ENCODE peak calls at places on chromosomes 7 and 10, in seven cellular contexts. P is ascending aorta, W is Peyer's patch, Q is right atrium auricular region, D is adrenal gland, L is prostate gland, Z is H9. T is an unnamed sample.

GRCh38 chr10:35495521-35496238 is 109.5 kb upstream of the GJD4 start:
- DNase-seq in D (no peak), W (peak), Z (no peak), L (no peak), Q (no peak), P (no peak), T (no peak)

GRCh38 chr10:42111076-42111475 is 527.3 kb downstream of the ZNF33B start:
- DNase-seq in D (no peak), W (no peak), Q (no peak), P (no peak), L (no peak), Z (no peak), T (no peak)

GRCh38 chr10:58209669-58210068 is 58.0 kb downstream of the IPMK start:
- DNase-seq in L (no peak), D (peak), W (no peak), P (no peak), Z (no peak), Q (no peak), T (no peak)

GRCh38 chr10:98107644-98108430 is 26.6 kb upstream of the R3HCC1L start:
- DNase-seq in L (no peak), W (no peak), Q (no peak), D (no peak), Z (peak), P (no peak), T (no peak)

GRCh38 chr10:103915794-103916193 is 2.2 kb downstream of the STN1 start:
- DNase-seq in Z (no peak), D (no peak), W (peak), P (no peak), Q (no peak), L (no peak), T (no peak)

GRCh38 chr10:112616647-112617046 is 169.6 kb downstream of the VTI1A start:
- DNase-seq in Q (no peak), L (no peak), D (no peak), P (no peak), Z (no peak), W (no peak), T (no peak)

GRCh38 chr7:108201766-108202165 is 71.6 kb upstream of the LAMB4 start:
- DNase-seq in Q (no peak), D (no peak), Z (no peak), P (no peak), W (no peak), L (no peak), T (no peak)

GRCh38 chr10:3067045-3067858 is at the start of gene PFKP:
- DNase-seq in P (peak), W (peak), Q (no peak), D (no peak), Z (peak), L (peak), T (no peak)

GRCh38 chr7:93920496-93921189 is 892 bp upstream of the GNG11 start:
- DNase-seq in Z (no peak), W (no peak), Q (no peak), P (no peak), L (no peak), D (no peak), T (no peak)

GRCh38 chr7:78019457-78020130 is 221.0 kb downstream of the PHTF2 start:
- DNase-seq in D (peak), P (peak), Q (peak), W (peak), Z (peak), L (peak), T (peak)

GRCh38 chr10:132799856-132800255 is 13.9 kb upstream of the NKX6-2 start:
- DNase-seq in Q (no peak), P (no peak), Z (no peak), W (no peak), L (no peak), D (no peak), T (no peak)

GRCh38 chr10:93436577-93436976 is 45.6 kb downstream of the MYOF start:
- DNase-seq in W (no peak), Z (no peak), D (peak), L (no peak), Q (peak), P (peak), T (no peak)

GRCh38 chr10:16271571-16271970 is 165.2 kb upstream of the PTER start:
- DNase-seq in Q (no peak), Z (no peak), D (no peak), W (no peak), L (no peak), P (no peak), T (no peak)

GRCh38 chr10:131437556-131438465 is 126.3 kb upstream of the TCERG1L start:
- DNase-seq in Z (no peak), D (no peak), P (no peak), W (no peak), L (no peak), Q (no peak), T (no peak)

GRCh38 chr7:155646669-155647068 is 2.2 kb downstream of the RBM33 start:
- DNase-seq in W (no peak), P (no peak), Q (no peak), L (no peak), Z (no peak), D (no peak), T (no peak)

GRCh38 chr10:7085913-7086589 is 324.8 kb downstream of the SFMBT2 start:
- DNase-seq in Z (peak), L (no peak), W (no peak), Q (no peak), D (peak), P (no peak), T (no peak)

GRCh38 chr7:44727346-44728262 is 21.0 kb upstream of the ZMIZ2 start:
- DNase-seq in D (no peak), L (no peak), Z (no peak), W (no peak), P (no peak), Q (peak), T (no peak)

GRCh38 chr7:152430857-152431256 is 4.9 kb downstream of the KMT2C start:
- DNase-seq in D (no peak), L (no peak), Q (no peak), Z (no peak), W (no peak), P (no peak), T (no peak)

GRCh38 chr10:62582098-62582705 is 208.0 kb downstream of the ZNF365 start:
- DNase-seq in Z (no peak), L (no peak), P (no peak), W (no peak), Q (no peak), D (no peak), T (no peak)

GRCh38 chr10:29926649-29927048 is 132.7 kb downstream of the JCAD start:
- DNase-seq in Z (no peak), Q (no peak), P (no peak), W (no peak), L (no peak), D (no peak), T (no peak)

GRCh38 chr7:66145404-66145843 is 30.8 kb downstream of the CRCP start:
- DNase-seq in D (peak), P (no peak), L (no peak), Q (peak), W (peak), Z (no peak), T (no peak)

GRCh38 chr7:98943336-98943735 is 65.0 kb downstream of the TRRAP start:
- DNase-seq in D (no peak), W (no peak), L (no peak), Q (no peak), P (no peak), Z (no peak), T (no peak)

GRCh38 chr7:29988391-29989256 is 977 bp downstream of the SCRN1 start:
- DNase-seq in D (peak), P (peak), Q (no peak), Z (peak), L (no peak), W (peak), T (peak)

GRCh38 chr7:111229951-111230350 is 139.0 kb downstream of the LRRN3 start:
- DNase-seq in D (no peak), P (no peak), L (no peak), Z (no peak), W (no peak), Q (no peak), T (no peak)

GRCh38 chr7:74407958-74408357 is 45.7 kb upstream of the GTF2IRD1 start:
- DNase-seq in P (no peak), Q (no peak), Z (no peak), D (no peak), L (no peak), W (no peak), T (no peak)

GRCh38 chr7:102208826-102209225 is 77.8 kb upstream of the SH2B2 start:
- DNase-seq in L (no peak), P (no peak), Z (no peak), W (no peak), Q (no peak), D (no peak), T (no peak)

GRCh38 chr7:38335123-38335489 is 61.7 kb upstream of the TARP start:
- DNase-seq in L (no peak), W (peak), Q (no peak), Z (no peak), P (no peak), D (no peak), T (no peak)

GRCh38 chr10:94192974-94193373 is 169.8 kb downstream of the NOC3L start:
- DNase-seq in Q (no peak), Z (no peak), D (no peak), W (no peak), P (no peak), L (no peak), T (no peak)

GRCh38 chr10:22251751-22252285 is 34.0 kb upstream of the EBLN1 start:
- DNase-seq in W (peak), D (peak), Q (peak), P (peak), Z (peak), L (peak), T (no peak)

GRCh38 chr7:132087421-132087820 is 488.8 kb downstream of the PLXNA4 start:
- DNase-seq in Q (no peak), Z (no peak), D (no peak), L (no peak), W (no peak), P (peak), T (no peak)

DNA sequence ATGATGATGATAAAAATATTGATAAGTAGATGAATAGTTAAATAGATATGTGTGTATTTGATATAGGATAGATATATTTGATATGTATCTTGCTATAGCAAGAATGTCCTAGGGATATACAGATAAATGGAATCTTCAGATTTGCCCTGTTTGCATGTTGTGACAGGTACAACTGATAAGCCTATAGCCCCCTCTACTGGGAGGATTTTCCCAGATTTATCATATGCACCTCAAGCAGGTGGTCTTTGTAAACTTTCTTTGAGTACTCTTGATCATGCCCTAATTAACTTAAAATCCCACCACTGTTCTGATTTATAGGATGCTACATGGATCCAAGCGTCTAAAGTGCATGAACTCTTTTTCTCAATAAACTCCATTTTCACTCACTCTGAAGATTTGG is 1050.7 kb downstream of the SORCS3 start:
- DNase-seq in Q (no peak), D (no peak), W (no peak), L (no peak), Z (no peak), P (no peak), T (no peak)
- TF ChIP-seq CTCF in Q (no peak), D (no peak), W (no peak), L (peak), Z (peak), P (no peak), T (peak)

GRCh38 chr10:287814-288213 is 152.6 kb downstream of the ZMYND11 start:
- DNase-seq in P (no peak), D (no peak), W (no peak), Z (peak), Q (no peak), L (no peak), T (no peak)
- TF ChIP-seq CTCF in P (no peak), D (no peak), W (no peak), Z (peak), Q (no peak), L (no peak), T (no peak)

GRCh38 chr7:142320883-142321282 is 63.0 kb upstream of the PRSS58 start:
- DNase-seq in D (no peak), W (no peak), L (no peak), Q (no peak), P (no peak), Z (no peak), T (no peak)

GRCh38 chr7:142321391-142321790 is 63.5 kb upstream of the PRSS58 start:
- DNase-seq in W (no peak), D (no peak), L (no peak), Q (no peak), Z (no peak), P (no peak), T (no peak)

GRCh38 chr7:142319970-142320369 is 62.1 kb upstream of the PRSS58 start:
- DNase-seq in Q (no peak), W (no peak), D (no peak), P (no peak), Z (peak), L (no peak), T (no peak)

GRCh38 chr7:142327555-142327954 is 69.7 kb upstream of the PRSS58 start:
- DNase-seq in L (no peak), Q (no peak), W (no peak), P (no peak), Z (no peak), D (no peak), T (no peak)

GRCh38 chr7:142323706-142324105 is 65.8 kb upstream of the PRSS58 start:
- DNase-seq in Z (peak), D (peak), Q (no peak), W (no peak), P (no peak), L (no peak), T (peak)
- TF ChIP-seq CTCF in Z (peak), D (no peak), Q (no peak), W (no peak), P (no peak), L (peak), T (peak)

DNA sequence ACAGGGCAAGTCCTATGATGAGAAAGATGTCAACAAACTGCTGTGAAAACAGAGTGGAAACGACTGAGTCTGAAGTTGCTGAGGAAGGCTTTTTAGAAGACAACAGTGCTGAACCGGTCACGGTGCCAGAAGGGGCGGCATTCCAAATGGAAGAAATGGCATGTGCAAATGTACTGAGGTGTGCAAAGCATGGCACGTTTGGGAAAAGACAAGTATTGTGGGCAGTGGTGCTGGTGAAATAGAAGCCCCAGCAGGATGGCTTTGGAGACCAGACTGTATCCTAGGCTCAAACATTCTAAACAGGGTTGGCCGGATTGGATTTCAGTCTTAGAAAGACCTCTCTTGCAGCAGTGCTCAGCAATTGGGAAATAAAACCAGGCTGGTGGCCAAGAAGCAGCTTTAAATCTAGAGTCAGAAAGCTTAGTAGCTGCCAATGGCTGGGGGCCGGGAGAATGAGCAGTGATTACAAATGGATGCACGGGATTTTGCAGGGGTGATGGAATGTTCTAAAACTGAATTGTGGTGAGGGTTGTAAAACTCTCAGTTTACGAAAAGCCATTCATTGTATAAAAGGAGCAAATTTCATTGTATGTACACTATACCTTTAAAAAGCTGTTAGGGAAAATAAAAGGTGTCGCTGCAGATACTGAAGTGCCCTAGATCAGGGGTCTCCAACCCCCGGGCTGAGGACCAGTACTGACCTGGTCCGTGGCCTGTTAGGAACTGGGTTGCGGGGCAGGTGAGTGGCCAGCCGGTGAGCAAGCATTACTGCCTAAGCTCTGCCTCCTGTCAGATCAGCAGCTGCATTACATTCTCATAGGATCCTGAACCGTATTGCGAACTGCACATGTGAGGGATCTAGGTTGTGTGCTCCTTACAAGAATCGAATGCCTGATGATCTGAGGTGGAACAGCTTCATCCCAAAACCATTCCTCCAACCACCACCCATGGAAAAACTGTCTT is 141.6 kb downstream of the HIBADH start:
- DNase-seq in W (peak), L (no peak), P (no peak), Q (no peak), Z (no peak), D (peak), T (no peak)
- TF ChIP-seq CTCF in W (no peak), L (no peak), P (no peak), Q (no peak), Z (no peak), D (no peak), T (no peak)

DNA sequence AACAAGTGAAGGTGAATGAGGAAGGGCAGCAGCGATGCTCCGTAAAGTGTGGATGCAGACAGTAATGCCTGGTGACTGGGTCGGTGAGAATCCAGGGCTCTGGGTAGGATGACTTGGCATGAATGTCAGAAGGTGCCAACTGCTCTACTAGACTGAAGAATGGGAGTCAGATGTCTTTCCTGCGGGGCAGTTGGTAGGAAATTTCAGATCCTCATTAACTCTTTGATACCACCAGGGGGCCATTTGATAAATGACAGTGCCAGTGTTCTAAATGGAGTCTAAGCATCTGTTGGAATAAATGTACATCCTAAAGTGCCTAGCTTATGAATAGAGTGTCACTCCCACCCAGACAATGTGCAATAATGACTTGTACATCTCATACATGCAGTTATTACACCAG is 462.0 kb downstream of the GRM8 start:
- DNase-seq in W (no peak), Z (no peak), D (no peak), L (no peak), Q (no peak), P (no peak), T (no peak)
- TF ChIP-seq CTCF in W (no peak), Z (peak), D (no peak), L (no peak), Q (no peak), P (no peak), T (no peak)

T was measured in D721Med.